ENCODE peak calls at places on chromosomes 13 and 19, in eight cellular contexts. Q is left lung; N is colonic mucosa; R is breast epithelium; J is activated CD8-positive, alpha-beta T cell treated with anti-CD3 and anti-CD28 coated beads for 36 hours; X is adrenal gland; W is neural progenitor cell; A is astrocyte of the spinal cord. M is an unnamed sample.

GRCh38 chr13:87147076-87147475 is 524.1 kb upstream of the SLITRK5 start:
- DNase-seq in Q (no peak), N (no peak), R (no peak), J (no peak), X (no peak), W (no peak), A (peak; percentile 26), M (no peak)

GRCh38 chr13:31009166-31009565 is 76.7 kb downstream of the TEX26 start:
- DNase-seq in Q (no peak), N (no peak), R (no peak), J (no peak), X (no peak), W (no peak), A (peak; percentile 23), M (no peak)

GRCh38 chr19:31470952-31471351 is 121.7 kb upstream of the TSHZ3 start:
- DNase-seq in Q (no peak), N (no peak), R (no peak), J (no peak), X (no peak), W (no peak), A (no peak), M (no peak)

GRCh38 chr13:80084086-80084676 is 256.7 kb downstream of the SPRY2 start:
- DNase-seq in Q (no peak), N (no peak), R (no peak), J (no peak), X (peak; percentile 46), W (no peak), A (peak; percentile 95), M (no peak)

GRCh38 chr19:29785955-29786589 is 25.7 kb upstream of the CCNE1 start:
- DNase-seq in Q (no peak), N (no peak), R (no peak), J (peak; percentile 35), X (no peak), W (no peak), A (no peak), M (no peak)

GRCh38 chr19:8115805-8116396 is 33.5 kb downstream of the FBN3 start:
- DNase-seq in Q (no peak), N (no peak), R (no peak), J (no peak), X (no peak), W (no peak), A (no peak), M (no peak)

GRCh38 chr13:99863789-99864626 is 107.6 kb downstream of the ZIC5 start:
- DNase-seq in Q (no peak), N (no peak), R (no peak), J (no peak), X (no peak), W (no peak), A (no peak), M (no peak)

GRCh38 chr13:110209950-110210603 is 96.9 kb downstream of the COL4A1 start:
- DNase-seq in Q (no peak), N (no peak), R (no peak), J (no peak), X (no peak), W (no peak), A (no peak), M (no peak)

GRCh38 chr19:6828698-6829633 is 56.5 kb downstream of the VAV1 start:
- DNase-seq in Q (no peak), N (no peak), R (no peak), J (peak; percentile 79), X (no peak), W (no peak), A (no peak), M (no peak)

GRCh38 chr13:67296511-67296910 is 66.4 kb upstream of the PCDH9 start:
- DNase-seq in Q (no peak), N (no peak), R (no peak), J (no peak), X (no peak), W (no peak), A (peak; percentile 9), M (no peak)

GRCh38 chr19:1408300-1409203 is 1.2 kb downstream of the DAZAP1 start:
- DNase-seq in Q (peak; percentile 71), N (peak; percentile 50), R (no peak), J (peak; percentile 72), X (peak; percentile 60), W (peak; percentile 70), A (peak; percentile 65), M (no peak)

GRCh38 chr19:42287017-42287825 is 14.7 kb upstream of the PRR19 start:
- DNase-seq in Q (no peak), N (no peak), R (no peak), J (no peak), X (no peak), W (no peak), A (no peak), M (no peak)

GRCh38 chr19:5691930-5692784 is 2.1 kb downstream of the RPL36 start:
- DNase-seq in Q (no peak), N (no peak), R (no peak), J (peak; percentile 53), X (peak; percentile 61), W (no peak), A (no peak), M (no peak)

GRCh38 chr19:49061000-49061399 is 3.5 kb upstream of the CGB7 start:
- DNase-seq in Q (no peak), N (no peak), R (no peak), J (no peak), X (no peak), W (no peak), A (no peak), M (no peak)

GRCh38 chr19:30696514-30696913 is 324.3 kb downstream of the ZNF536 start:
- DNase-seq in Q (no peak), N (no peak), R (no peak), J (peak; percentile 25), X (no peak), W (peak; percentile 75), A (no peak), M (no peak)

GRCh38 chr19:1445932-1446712 is 3.8 kb upstream of the APC2 start:
- DNase-seq in Q (no peak), N (no peak), R (no peak), J (no peak), X (no peak), W (peak; percentile 87), A (no peak), M (no peak)

GRCh38 chr13:80454245-80454644 is 113.3 kb upstream of the SPRY2 start:
- DNase-seq in Q (no peak), N (no peak), R (no peak), J (no peak), X (no peak), W (no peak), A (peak; percentile 84), M (no peak)

DNA sequence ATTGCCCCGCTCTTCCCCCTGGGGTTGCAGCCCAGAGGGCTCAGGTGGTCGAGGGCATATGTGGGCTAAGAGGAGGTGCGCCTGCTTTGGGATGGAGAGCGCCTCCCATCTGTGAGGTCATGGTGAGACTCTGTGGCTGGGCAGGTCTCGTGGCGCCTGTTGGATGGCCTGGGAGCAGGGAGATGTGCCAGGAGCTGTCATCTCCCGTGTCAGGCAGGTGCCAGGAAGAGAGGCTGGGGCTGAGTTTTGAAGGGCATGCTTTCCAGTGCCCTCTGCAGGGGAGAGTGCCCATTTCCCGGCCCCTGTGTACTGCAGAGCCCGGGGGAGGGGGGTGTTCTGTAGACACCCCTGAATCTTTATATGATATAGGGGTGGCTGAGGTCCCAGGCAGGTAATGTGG is 2.8 kb downstream of the WTIP start:
- DNase-seq in Q (no peak), N (no peak), R (no peak), J (no peak), X (no peak), W (no peak), A (no peak), M (no peak)
- TF ChIP-seq CTCF in Q (no peak), N (no peak), R (no peak), J (no peak), X (no peak), W (no peak), A (no peak), M (no peak)

GRCh38 chr13:46106839-46107371 is 2.1 kb upstream of the CPB2 start:
- DNase-seq in Q (no peak), N (no peak), R (no peak), J (no peak), X (no peak), W (no peak), A (no peak), M (no peak)
- TF ChIP-seq CTCF in Q (no peak), N (no peak), R (no peak), J (no peak), X (no peak), W (no peak), A (no peak), M (no peak)

DNA sequence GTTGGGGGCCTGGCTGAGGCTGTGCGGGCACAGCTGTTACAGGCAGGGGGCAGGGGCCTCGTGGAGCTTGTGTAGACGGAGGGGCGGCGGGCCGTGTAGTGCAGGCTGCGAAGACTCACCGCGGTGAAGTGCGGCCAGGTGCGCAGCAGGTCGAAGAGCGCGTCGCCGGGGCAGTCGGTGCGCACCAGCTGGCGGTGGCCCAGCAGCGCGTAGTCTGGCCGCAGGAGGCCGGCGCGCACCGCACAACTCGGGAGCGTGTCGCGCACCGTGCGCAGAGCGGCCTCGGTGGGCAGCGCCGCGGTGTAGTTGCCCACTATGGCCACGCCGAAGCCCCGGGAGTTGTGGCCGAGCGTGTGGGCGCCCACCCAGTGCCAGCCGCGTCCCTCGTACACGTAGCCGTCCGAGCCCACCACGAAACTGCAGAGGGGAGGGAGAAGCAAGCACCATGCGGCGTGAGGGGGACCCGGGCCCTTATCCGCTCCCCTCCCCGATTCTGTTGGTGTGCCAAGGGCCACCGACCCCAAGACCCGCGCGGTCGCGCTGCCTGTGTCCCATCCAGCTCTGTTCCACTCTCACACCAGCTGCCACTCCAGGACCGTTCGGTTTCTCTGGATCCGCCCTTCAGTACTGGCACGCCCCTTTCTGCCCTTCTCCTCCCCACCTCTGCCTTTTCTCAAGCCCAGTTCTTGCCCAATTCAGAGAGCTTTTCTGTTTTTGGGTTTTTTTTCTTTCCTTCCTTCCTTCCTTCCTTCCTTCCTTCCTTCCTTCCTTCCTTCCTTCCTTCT is 5.4 kb upstream of the RASAL3 start:
- DNase-seq in Q (no peak), N (no peak), R (no peak), J (peak; percentile 64), X (no peak), W (peak; percentile 32), A (no peak), M (peak; percentile 23)
- TF ChIP-seq CTCF in Q (no peak), N (no peak), R (no peak), J (no peak), X (no peak), W (no peak), A (no peak), M (no peak)

DNA sequence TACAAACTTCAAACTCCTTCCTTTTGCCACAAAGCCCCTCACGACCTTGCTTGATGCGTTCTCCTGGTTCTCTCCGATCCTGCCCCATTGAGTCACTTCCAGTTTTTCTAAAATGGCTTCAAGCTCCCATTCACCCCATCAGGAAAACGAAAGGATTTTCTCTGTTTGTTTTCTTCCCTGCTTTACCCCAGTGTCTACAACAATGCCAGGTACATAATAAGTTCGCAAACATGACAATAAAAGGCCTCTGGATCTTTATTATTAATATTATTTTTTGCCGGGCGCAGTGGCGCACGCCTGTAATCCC is 824 bp upstream of the SERTAD3 start:
- DNase-seq in Q (no peak), N (no peak), R (no peak), J (no peak), X (no peak), W (no peak), A (no peak), M (no peak)
- TF ChIP-seq CTCF in Q (no peak), N (no peak), R (no peak), J (no peak), X (no peak), W (no peak), A (no peak), M (no peak)